ENCODE peak calls at places on chromosome 15, in seven cellular contexts. One of them, this sample, is unnamed.

GRCh38 chr15:79828447-79828846 is 68.4 kb downstream of the MTHFS start:
- DNase-seq in WERI-Rb-1: no peak
- DNase-seq in Panc1: no peak
- DNase-seq in GM13976: no peak
- DNase-seq in activated B cell treated with CpG ODN at 0.5 μM for 24 hours: no peak
- DNase-seq in psoas muscle: no peak
- DNase-seq in stomach: no peak
- DNase-seq in this sample: no peak

GRCh38 chr15:39666671-39667070 is 85.8 kb downstream of the THBS1 start:
- DNase-seq in psoas muscle: no peak
- DNase-seq in activated B cell treated with CpG ODN at 0.5 μM for 24 hours: no peak
- DNase-seq in GM13976: no peak
- DNase-seq in WERI-Rb-1: no peak
- DNase-seq in Panc1: no peak
- DNase-seq in stomach: no peak
- DNase-seq in this sample: no peak

GRCh38 chr15:25905140-25905539 is 42.0 kb upstream of the ATP10A start:
- DNase-seq in GM13976: no peak
- DNase-seq in WERI-Rb-1: no peak
- DNase-seq in activated B cell treated with CpG ODN at 0.5 μM for 24 hours: no peak
- DNase-seq in psoas muscle: peak
- DNase-seq in stomach: no peak
- DNase-seq in Panc1: no peak
- DNase-seq in this sample: no peak

GRCh38 chr15:33215941-33216872 is 21.7 kb upstream of the FMN1 start:
- DNase-seq in Panc1: no peak
- DNase-seq in stomach: no peak
- DNase-seq in GM13976: peak
- DNase-seq in activated B cell treated with CpG ODN at 0.5 μM for 24 hours: no peak
- DNase-seq in WERI-Rb-1: peak
- DNase-seq in psoas muscle: no peak
- DNase-seq in this sample: no peak

GRCh38 chr15:73560501-73561117 is 72.6 kb downstream of the NPTN start:
- DNase-seq in Panc1: peak
- DNase-seq in WERI-Rb-1: peak
- DNase-seq in activated B cell treated with CpG ODN at 0.5 μM for 24 hours: no peak
- DNase-seq in psoas muscle: no peak
- DNase-seq in GM13976: peak
- DNase-seq in stomach: no peak
- DNase-seq in this sample: no peak

GRCh38 chr15:93235926-93236781 is 147.1 kb upstream of the RGMA start:
- DNase-seq in GM13976: no peak
- DNase-seq in WERI-Rb-1: no peak
- DNase-seq in stomach: peak
- DNase-seq in activated B cell treated with CpG ODN at 0.5 μM for 24 hours: no peak
- DNase-seq in Panc1: no peak
- DNase-seq in psoas muscle: peak
- DNase-seq in this sample: no peak

GRCh38 chr15:34365073-34365825 is 1.7 kb downstream of the LPCAT4 start:
- DNase-seq in psoas muscle: no peak
- DNase-seq in GM13976: peak
- DNase-seq in WERI-Rb-1: no peak
- DNase-seq in stomach: no peak
- DNase-seq in activated B cell treated with CpG ODN at 0.5 μM for 24 hours: no peak
- DNase-seq in Panc1: no peak
- DNase-seq in this sample: no peak

GRCh38 chr15:22224241-22224671 is 143.9 kb downstream of the OR4M2 start:
- DNase-seq in psoas muscle: no peak
- DNase-seq in Panc1: no peak
- DNase-seq in activated B cell treated with CpG ODN at 0.5 μM for 24 hours: no peak
- DNase-seq in stomach: no peak
- DNase-seq in WERI-Rb-1: peak
- DNase-seq in GM13976: no peak
- DNase-seq in this sample: peak

GRCh38 chr15:85710340-85710842 is 84.3 kb downstream of the KLHL25 start:
- DNase-seq in Panc1: no peak
- DNase-seq in WERI-Rb-1: no peak
- DNase-seq in GM13976: peak
- DNase-seq in psoas muscle: no peak
- DNase-seq in stomach: no peak
- DNase-seq in activated B cell treated with CpG ODN at 0.5 μM for 24 hours: no peak
- DNase-seq in this sample: no peak

GRCh38 chr15:80923668-80924067 is 66.0 kb downstream of the MESD start:
- DNase-seq in stomach: no peak
- DNase-seq in activated B cell treated with CpG ODN at 0.5 μM for 24 hours: no peak
- DNase-seq in WERI-Rb-1: no peak
- DNase-seq in Panc1: no peak
- DNase-seq in GM13976: no peak
- DNase-seq in psoas muscle: no peak
- DNase-seq in this sample: no peak

GRCh38 chr15:72464251-72464650 is 9.9 kb upstream of the ARIH1 start:
- DNase-seq in WERI-Rb-1: no peak
- DNase-seq in activated B cell treated with CpG ODN at 0.5 μM for 24 hours: no peak
- DNase-seq in Panc1: no peak
- DNase-seq in stomach: no peak
- DNase-seq in psoas muscle: no peak
- DNase-seq in GM13976: no peak
- DNase-seq in this sample: no peak

GRCh38 chr15:29208352-29208751 is 61.3 kb downstream of the NSMCE3 start:
- DNase-seq in psoas muscle: no peak
- DNase-seq in Panc1: no peak
- DNase-seq in stomach: no peak
- DNase-seq in GM13976: no peak
- DNase-seq in activated B cell treated with CpG ODN at 0.5 μM for 24 hours: no peak
- DNase-seq in WERI-Rb-1: no peak
- DNase-seq in this sample: no peak

GRCh38 chr15:70008697-70009285 is 88.9 kb downstream of the TLE3 start:
- DNase-seq in GM13976: no peak
- DNase-seq in WERI-Rb-1: no peak
- DNase-seq in psoas muscle: no peak
- DNase-seq in activated B cell treated with CpG ODN at 0.5 μM for 24 hours: no peak
- DNase-seq in Panc1: no peak
- DNase-seq in stomach: no peak
- DNase-seq in this sample: no peak

GRCh38 chr15:65344214-65344908 is 33.4 kb downstream of the IGDCC3 start:
- DNase-seq in activated B cell treated with CpG ODN at 0.5 μM for 24 hours: no peak
- DNase-seq in GM13976: no peak
- DNase-seq in WERI-Rb-1: no peak
- DNase-seq in Panc1: no peak
- DNase-seq in psoas muscle: no peak
- DNase-seq in stomach: no peak
- DNase-seq in this sample: no peak

GRCh38 chr15:90918835-90919234 is 13.5 kb downstream of the HDDC3 start:
- DNase-seq in stomach: no peak
- DNase-seq in activated B cell treated with CpG ODN at 0.5 μM for 24 hours: no peak
- DNase-seq in WERI-Rb-1: no peak
- DNase-seq in GM13976: no peak
- DNase-seq in psoas muscle: no peak
- DNase-seq in Panc1: no peak
- DNase-seq in this sample: no peak

GRCh38 chr15:62841269-62841628 is 201.3 kb upstream of the TPM1 start:
- DNase-seq in GM13976: no peak
- DNase-seq in psoas muscle: no peak
- DNase-seq in activated B cell treated with CpG ODN at 0.5 μM for 24 hours: no peak
- DNase-seq in stomach: no peak
- DNase-seq in WERI-Rb-1: no peak
- DNase-seq in Panc1: no peak
- DNase-seq in this sample: no peak

GRCh38 chr15:70513818-70514217 is 249.5 kb downstream of the UACA start:
- DNase-seq in Panc1: no peak
- DNase-seq in activated B cell treated with CpG ODN at 0.5 μM for 24 hours: no peak
- DNase-seq in psoas muscle: no peak
- DNase-seq in stomach: no peak
- DNase-seq in GM13976: no peak
- DNase-seq in WERI-Rb-1: no peak
- DNase-seq in this sample: no peak

GRCh38 chr15:92970656-92971055 is 70.5 kb downstream of the CHD2 start:
- DNase-seq in stomach: no peak
- DNase-seq in Panc1: no peak
- DNase-seq in activated B cell treated with CpG ODN at 0.5 μM for 24 hours: no peak
- DNase-seq in GM13976: no peak
- DNase-seq in WERI-Rb-1: no peak
- DNase-seq in psoas muscle: no peak
- DNase-seq in this sample: no peak

GRCh38 chr15:43912991-43913927 is 86.5 kb downstream of the WDR76 start:
- DNase-seq in psoas muscle: no peak
- DNase-seq in Panc1: peak
- DNase-seq in GM13976: no peak
- DNase-seq in stomach: no peak
- DNase-seq in WERI-Rb-1: no peak
- DNase-seq in activated B cell treated with CpG ODN at 0.5 μM for 24 hours: no peak
- DNase-seq in this sample: no peak

GRCh38 chr15:70806992-70807712 is 43.8 kb upstream of the UACA start:
- DNase-seq in psoas muscle: peak
- DNase-seq in activated B cell treated with CpG ODN at 0.5 μM for 24 hours: no peak
- DNase-seq in stomach: peak
- DNase-seq in Panc1: no peak
- DNase-seq in GM13976: no peak
- DNase-seq in WERI-Rb-1: no peak
- DNase-seq in this sample: no peak

GRCh38 chr15:28123408-28124023 is 24.4 kb upstream of the OCA2 start:
- DNase-seq in stomach: peak
- DNase-seq in activated B cell treated with CpG ODN at 0.5 μM for 24 hours: no peak
- DNase-seq in WERI-Rb-1: peak
- DNase-seq in GM13976: peak
- DNase-seq in psoas muscle: peak
- DNase-seq in Panc1: peak
- DNase-seq in this sample: no peak

GRCh38 chr15:35698331-35698730 is 152.4 kb upstream of the DPH6 start:
- DNase-seq in Panc1: no peak
- DNase-seq in stomach: no peak
- DNase-seq in GM13976: no peak
- DNase-seq in WERI-Rb-1: no peak
- DNase-seq in psoas muscle: no peak
- DNase-seq in activated B cell treated with CpG ODN at 0.5 μM for 24 hours: no peak
- DNase-seq in this sample: no peak

GRCh38 chr15:80449825-80450224 is 45.6 kb downstream of the ARNT2 start:
- DNase-seq in stomach: no peak
- DNase-seq in WERI-Rb-1: no peak
- DNase-seq in activated B cell treated with CpG ODN at 0.5 μM for 24 hours: no peak
- DNase-seq in GM13976: no peak
- DNase-seq in psoas muscle: no peak
- DNase-seq in Panc1: no peak
- DNase-seq in this sample: no peak

GRCh38 chr15:49927462-49927861 is 191.6 kb downstream of the ATP8B4 start:
- DNase-seq in stomach: no peak
- DNase-seq in activated B cell treated with CpG ODN at 0.5 μM for 24 hours: no peak
- DNase-seq in WERI-Rb-1: no peak
- DNase-seq in GM13976: no peak
- DNase-seq in Panc1: no peak
- DNase-seq in psoas muscle: no peak
- DNase-seq in this sample: no peak

GRCh38 chr15:38818156-38818745 is 253.6 kb upstream of the RASGRP1 start:
- DNase-seq in GM13976: no peak
- DNase-seq in stomach: no peak
- DNase-seq in activated B cell treated with CpG ODN at 0.5 μM for 24 hours: no peak
- DNase-seq in Panc1: no peak
- DNase-seq in WERI-Rb-1: peak
- DNase-seq in psoas muscle: no peak
- DNase-seq in this sample: no peak

GRCh38 chr15:76963596-76963995 is 31.3 kb upstream of the PSTPIP1 start:
- DNase-seq in activated B cell treated with CpG ODN at 0.5 μM for 24 hours: no peak
- DNase-seq in WERI-Rb-1: peak
- DNase-seq in GM13976: no peak
- DNase-seq in stomach: no peak
- DNase-seq in Panc1: no peak
- DNase-seq in psoas muscle: no peak
- DNase-seq in this sample: no peak
- TF ChIP-seq CTCF in activated B cell treated with CpG ODN at 0.5 μM for 24 hours: no peak
- TF ChIP-seq CTCF in WERI-Rb-1: peak
- TF ChIP-seq CTCF in GM13976: no peak
- TF ChIP-seq CTCF in stomach: no peak
- TF ChIP-seq CTCF in Panc1: no peak
- TF ChIP-seq CTCF in psoas muscle: no peak
- TF ChIP-seq CTCF in this sample: no peak

DNA sequence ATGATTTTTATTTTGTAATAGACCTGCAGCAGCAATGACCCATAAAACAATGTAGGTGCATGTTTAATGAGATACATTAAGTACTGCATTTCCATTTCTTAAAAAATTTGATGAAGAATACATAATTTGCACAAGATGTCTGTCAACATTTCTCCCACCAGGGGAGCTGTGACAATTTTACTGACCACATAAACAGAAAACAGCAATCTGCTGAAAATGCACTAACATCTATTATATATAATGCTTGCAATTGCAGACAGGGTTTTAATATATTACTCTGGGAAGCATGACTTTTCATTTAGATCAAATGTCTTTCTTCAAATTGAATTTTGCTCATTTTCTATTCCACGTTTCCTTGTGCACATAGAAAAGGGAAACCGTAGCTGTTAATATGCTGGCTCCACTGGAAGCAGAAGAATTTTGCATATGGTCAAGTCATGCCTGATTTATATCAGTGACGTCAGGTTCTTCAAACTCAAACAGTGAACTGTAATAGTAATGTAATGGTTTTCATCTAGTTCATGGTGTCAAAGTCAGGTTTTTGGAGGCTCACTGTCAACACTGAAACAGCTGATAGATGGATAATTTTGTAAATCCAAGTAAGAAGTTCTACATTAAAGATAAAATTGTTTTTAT is 79.8 kb upstream of the IGF1R start:
- DNase-seq in activated B cell treated with CpG ODN at 0.5 μM for 24 hours: no peak
- DNase-seq in GM13976: no peak
- DNase-seq in WERI-Rb-1: no peak
- DNase-seq in stomach: no peak
- DNase-seq in psoas muscle: no peak
- DNase-seq in Panc1: no peak
- DNase-seq in this sample: no peak
- TF ChIP-seq CTCF in activated B cell treated with CpG ODN at 0.5 μM for 24 hours: no peak
- TF ChIP-seq CTCF in GM13976: no peak
- TF ChIP-seq CTCF in WERI-Rb-1: no peak
- TF ChIP-seq CTCF in stomach: no peak
- TF ChIP-seq CTCF in psoas muscle: peak
- TF ChIP-seq CTCF in Panc1: no peak
- TF ChIP-seq CTCF in this sample: peak

GRCh38 chr15:58556028-58556361 is 124.2 kb downstream of the LIPC start:
- DNase-seq in stomach: no peak
- DNase-seq in Panc1: no peak
- DNase-seq in WERI-Rb-1: no peak
- DNase-seq in activated B cell treated with CpG ODN at 0.5 μM for 24 hours: no peak
- DNase-seq in GM13976: no peak
- DNase-seq in psoas muscle: no peak
- DNase-seq in this sample: no peak
- TF ChIP-seq CTCF in stomach: no peak
- TF ChIP-seq CTCF in Panc1: no peak
- TF ChIP-seq CTCF in WERI-Rb-1: no peak
- TF ChIP-seq CTCF in activated B cell treated with CpG ODN at 0.5 μM for 24 hours: no peak
- TF ChIP-seq CTCF in GM13976: no peak
- TF ChIP-seq CTCF in psoas muscle: no peak
- TF ChIP-seq CTCF in this sample: no peak

DNA sequence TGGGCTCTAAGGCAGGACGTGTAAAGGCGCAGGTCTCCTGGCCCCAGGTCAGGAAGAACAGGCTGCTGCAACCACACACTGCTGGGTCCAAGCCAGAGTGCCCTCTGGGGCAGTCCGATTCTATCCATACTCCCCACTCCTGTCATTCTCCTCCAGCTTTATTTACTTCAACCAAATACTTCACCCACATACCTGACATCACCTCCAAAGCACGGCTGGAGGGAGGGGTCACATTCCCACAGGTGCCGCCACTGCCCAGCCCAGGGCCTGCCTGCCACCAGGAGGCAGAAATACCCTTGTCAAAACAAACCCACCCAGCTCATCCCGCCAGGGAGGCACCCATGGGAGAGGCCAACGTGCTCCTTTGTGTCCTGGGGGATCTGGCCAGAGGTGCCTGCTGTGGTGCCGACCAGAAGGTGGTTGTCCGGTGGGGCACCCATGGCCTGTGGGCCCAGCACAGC is 100.4 kb downstream of the DAPK2 start:
- DNase-seq in psoas muscle: no peak
- DNase-seq in stomach: peak
- DNase-seq in activated B cell treated with CpG ODN at 0.5 μM for 24 hours: no peak
- DNase-seq in Panc1: no peak
- DNase-seq in WERI-Rb-1: no peak
- DNase-seq in GM13976: no peak
- DNase-seq in this sample: no peak
- TF ChIP-seq CTCF in psoas muscle: no peak
- TF ChIP-seq CTCF in stomach: peak
- TF ChIP-seq CTCF in activated B cell treated with CpG ODN at 0.5 μM for 24 hours: no peak
- TF ChIP-seq CTCF in Panc1: no peak
- TF ChIP-seq CTCF in WERI-Rb-1: no peak
- TF ChIP-seq CTCF in GM13976: no peak
- TF ChIP-seq CTCF in this sample: no peak